ENCODE peak calls at places on chromosomes 2 and 18, in five cellular contexts. W, B, M, C and Y are unnamed samples.

GRCh38 chr18:3624818-3625716 is 175.1 kb downstream of the TGIF1 start:
- DNase-seq in W (peak; percentile 52), M (peak; percentile 15), B (peak; percentile 61), C (peak; percentile 64), Y (peak; percentile 83)

GRCh38 chr18:69674921-69675405 is 272.7 kb downstream of the CD226 start:
- DNase-seq in M (no peak), B (no peak), C (no peak), W (no peak), Y (no peak)

GRCh38 chr2:62653582-62654422 is 51.7 kb upstream of the EHBP1 start:
- DNase-seq in M (no peak), C (no peak), B (no peak), W (no peak), Y (no peak)

GRCh38 chr2:32820097-32820496 is 126.7 kb upstream of the LTBP1 start:
- DNase-seq in B (no peak), M (no peak), C (no peak), W (no peak), Y (no peak)

GRCh38 chr2:140929866-140930265 is 1201.0 kb downstream of the LRP1B start:
- DNase-seq in M (no peak), W (no peak), B (no peak), C (no peak), Y (no peak)

GRCh38 chr18:22169889-22170420 is 566 bp downstream of the GATA6 start:
- DNase-seq in W (no peak), B (no peak), C (peak; percentile 34), M (no peak), Y (no peak)

GRCh38 chr2:212777020-212777491 is 238.5 kb upstream of the ERBB4 start:
- DNase-seq in B (peak; percentile 6), C (no peak), W (no peak), M (no peak), Y (peak; percentile 7)

GRCh38 chr2:85705680-85706039 is 11.5 kb downstream of the GNLY start:
- DNase-seq in W (no peak), C (no peak), B (no peak), M (no peak), Y (no peak)

GRCh38 chr2:39403311-39403710 is 33.8 kb downstream of the MAP4K3 start:
- DNase-seq in B (no peak), M (no peak), C (no peak), W (no peak), Y (no peak)

GRCh38 chr2:64406407-64406774 is 47.6 kb upstream of the LGALSL start:
- DNase-seq in B (no peak), W (no peak), M (no peak), C (no peak), Y (no peak)

GRCh38 chr2:85353876-85354285 is 447 bp downstream of the RETSAT start:
- DNase-seq in B (peak; percentile 17), W (peak; percentile 5), C (no peak), M (no peak), Y (no peak)

GRCh38 chr18:78711316-78711715 is 268.3 kb upstream of the SALL3 start:
- DNase-seq in W (no peak), B (no peak), M (no peak), C (no peak), Y (no peak)

GRCh38 chr18:58462975-58463374 is 165.9 kb downstream of the ALPK2 start:
- DNase-seq in C (no peak), W (no peak), B (no peak), M (no peak), Y (no peak)

GRCh38 chr2:227960356-227960755 is 88.9 kb downstream of the DAW1 start:
- DNase-seq in C (no peak), B (no peak), M (no peak), W (no peak), Y (no peak)

GRCh38 chr2:63865159-63865799 is 23.6 kb downstream of the UGP2 start:
- DNase-seq in C (no peak), B (no peak), M (no peak), W (no peak), Y (no peak)

GRCh38 chr18:2988041-2988794 is 24.7 kb downstream of the LPIN2 start:
- DNase-seq in W (no peak), C (no peak), B (no peak), M (no peak), Y (no peak)

GRCh38 chr2:171529914-171530313 is 7.6 kb downstream of the CYBRD1 start:
- DNase-seq in B (peak; percentile 12), M (no peak), W (no peak), C (peak; percentile 30), Y (no peak)

GRCh38 chr2:42127425-42128424 is 41.4 kb upstream of the EML4 start:
- DNase-seq in B (peak; percentile 45), C (peak; percentile 56), W (no peak), M (peak; percentile 15), Y (no peak)

GRCh38 chr2:152380261-152381055 is 45.5 kb downstream of the FMNL2 start:
- DNase-seq in B (no peak), M (no peak), W (no peak), C (no peak), Y (no peak)

GRCh38 chr18:11884396-11885030 is 23.6 kb downstream of the MPPE1 start:
- DNase-seq in B (no peak), W (no peak), M (no peak), C (no peak), Y (no peak)